ENCODE peak calls at places on chromosomes 4 and X, in eight cellular contexts. O, B, F, Y, I, Q, C and K are unnamed samples.

GRCh38 chrX:103586314-103586646 is 965 bp downstream of the TCEAL4 start:
- DNase-seq in Y (no peak), Q (no peak), I (no peak), C (peak; percentile 42), F (no peak), O (no peak), B (no peak), K (no peak)

GRCh38 chr4:90825849-90826248 is 698.7 kb downstream of the CCSER1 start:
- DNase-seq in F (no peak), Y (no peak), I (no peak), Q (no peak), C (no peak), B (no peak), O (no peak), K (no peak)

GRCh38 chr4:48780867-48781219 is 764 bp upstream of the FRYL start:
- DNase-seq in C (peak; percentile 62), Y (peak; percentile 48), B (no peak), O (no peak), I (no peak), Q (peak; percentile 25), F (peak; percentile 76), K (no peak)

GRCh38 chrX:23931149-23931604 is 23.4 kb downstream of the CXorf58 start:
- DNase-seq in F (no peak), C (no peak), B (no peak), I (no peak), O (no peak), Q (no peak), Y (no peak), K (no peak)

GRCh38 chrX:110403839-110404238 is 45.2 kb downstream of the RTL9 start:
- DNase-seq in F (no peak), O (peak; percentile 52), Y (no peak), I (no peak), Q (no peak), B (no peak), C (peak; percentile 42), K (no peak)

GRCh38 chrX:11944486-11944885 is 186.4 kb downstream of the MSL3 start:
- DNase-seq in O (peak; percentile 11), B (no peak), C (peak; percentile 75), I (peak; percentile 13), Q (no peak), Y (no peak), F (no peak), K (peak; percentile 3)

GRCh38 chrX:9023293-9023692 is 10.6 kb downstream of the FAM9B start:
- DNase-seq in Q (no peak), B (no peak), O (no peak), F (no peak), Y (no peak), I (no peak), C (no peak), K (no peak)

GRCh38 chrX:45664727-45665290 is 464.1 kb upstream of the DIPK2B start:
- DNase-seq in F (no peak), O (no peak), Y (no peak), I (no peak), Q (no peak), C (no peak), B (no peak), K (no peak)

GRCh38 chr4:110516106-110516922 is 40.4 kb downstream of the ENPEP start:
- DNase-seq in I (peak; percentile 41), B (no peak), O (no peak), Y (peak; percentile 82), Q (peak; percentile 79), C (peak; percentile 74), F (peak; percentile 71), K (peak; percentile 30)

GRCh38 chr4:14100349-14100748 is 472.8 kb upstream of the BOD1L1 start:
- DNase-seq in O (no peak), B (no peak), I (no peak), F (no peak), Q (no peak), Y (no peak), C (peak; percentile 37), K (no peak)

GRCh38 chr4:122787940-122788339 is 38.7 kb upstream of the FGF2 start:
- DNase-seq in Q (no peak), F (no peak), C (peak; percentile 71), Y (no peak), B (no peak), I (no peak), O (no peak), K (no peak)

GRCh38 chr4:69054578-69055200 is 41.6 kb upstream of the UGT2B7 start:
- DNase-seq in O (peak; percentile 41), Q (no peak), I (no peak), C (peak; percentile 89), B (peak; percentile 76), Y (no peak), F (no peak), K (no peak)

GRCh38 chr4:79241846-79242245 is 84.0 kb downstream of the NAA11 start:
- DNase-seq in I (no peak), C (peak; percentile 34), F (no peak), O (peak; percentile 15), Q (no peak), Y (no peak), B (peak; percentile 29), K (no peak)

GRCh38 chrX:33160273-33160672 is 51.1 kb downstream of the DMD start:
- DNase-seq in B (no peak), F (no peak), I (no peak), Y (no peak), Q (no peak), O (no peak), C (no peak), K (no peak)

GRCh38 chr4:83151645-83152044 is 37.1 kb upstream of the PLAC8 start:
- DNase-seq in C (no peak), Q (no peak), O (no peak), F (no peak), I (no peak), B (no peak), Y (no peak), K (no peak)

GRCh38 chr4:5998333-5998936 is 19.8 kb downstream of the C4orf50 start:
- DNase-seq in O (peak; percentile 11), F (peak; percentile 56), Y (peak; percentile 35), B (no peak), Q (peak; percentile 28), I (peak; percentile 83), C (peak; percentile 66), K (peak; percentile 83)

GRCh38 chr4:137408527-137409177 is 123.6 kb downstream of the PCDH18 start:
- DNase-seq in I (no peak), O (no peak), Y (no peak), C (no peak), F (no peak), Q (no peak), B (no peak), K (no peak)

GRCh38 chr4:80036306-80036705 is 36.7 kb downstream of the ANTXR2 start:
- DNase-seq in F (no peak), C (no peak), I (no peak), Y (no peak), B (no peak), Q (no peak), O (no peak), K (no peak)

GRCh38 chrX:17414057-17414658 is 39.2 kb downstream of the NHS start:
- DNase-seq in Q (peak; percentile 35), C (no peak), B (no peak), I (no peak), O (no peak), Y (no peak), F (no peak), K (no peak)

GRCh38 chrX:119008122-119008744 is 33.8 kb downstream of the LONRF3 start:
- DNase-seq in C (peak; percentile 45), O (peak; percentile 5), B (no peak), Y (no peak), F (no peak), Q (no peak), I (peak; percentile 18), K (peak; percentile 54)

GRCh38 chrX:134542485-134542884 is 82.5 kb downstream of the HPRT1 start:
- DNase-seq in O (peak; percentile 48), Y (no peak), C (peak; percentile 88), Q (no peak), F (no peak), B (no peak), I (no peak), K (no peak)

GRCh38 chr4:137705171-137705783 is 173.0 kb upstream of the PCDH18 start:
- DNase-seq in C (peak; percentile 96), Q (no peak), B (no peak), I (no peak), O (peak; percentile 49), F (no peak), Y (no peak), K (no peak)

GRCh38 chrX:3169421-3169820 is 128.2 kb downstream of the ARSF start:
- DNase-seq in Y (no peak), I (no peak), C (no peak), F (no peak), Q (no peak), O (no peak), B (no peak), K (no peak)

DNA sequence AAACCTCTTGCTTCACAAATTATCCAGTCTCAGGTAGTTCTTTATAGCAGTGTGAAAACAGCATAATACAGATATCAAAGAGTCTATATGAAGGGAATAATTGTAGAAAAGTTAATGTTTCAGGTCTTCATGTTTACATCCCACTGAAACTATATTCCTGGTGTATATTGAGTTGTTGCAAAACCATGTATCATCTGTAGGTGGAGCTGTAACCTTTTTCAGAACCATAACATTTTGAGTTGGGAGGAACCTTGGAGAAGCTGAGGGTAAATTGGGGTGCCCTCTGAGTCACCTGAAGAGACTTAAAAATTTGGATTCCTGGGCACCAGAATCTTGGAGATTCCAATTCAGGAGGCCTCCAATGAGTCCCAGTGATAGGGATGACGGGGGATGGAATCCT is 51.9 kb upstream of the TAPT1 start:
- DNase-seq in B (no peak), I (no peak), Y (no peak), O (no peak), C (no peak), Q (no peak), F (no peak), K (no peak)
- TF ChIP-seq CTCF in B (peak; percentile 32), I (no peak), Y (no peak), O (no peak), C (peak; percentile 20), Q (no peak), F (no peak), K (no peak)

GRCh38 chr4:141375855-141376254 is 155.2 kb downstream of the ZNF330 start:
- DNase-seq in B (peak; percentile 90), F (no peak), C (peak; percentile 79), Y (no peak), O (peak; percentile 79), I (no peak), Q (no peak), K (no peak)
- TF ChIP-seq CTCF in B (peak; percentile 94), F (no peak), C (peak; percentile 88), Y (no peak), O (peak; percentile 71), I (no peak), Q (no peak), K (no peak)

GRCh38 chr4:140150886-140151699 is 2.9 kb downstream of the MAML3 start:
- DNase-seq in Q (peak; percentile 85), O (peak; percentile 90), F (peak; percentile 92), I (peak; percentile 66), C (peak; percentile 98), B (no peak), Y (peak; percentile 96), K (peak; percentile 64)
- TF ChIP-seq CTCF in Q (no peak), O (no peak), F (no peak), I (no peak), C (no peak), B (no peak), Y (no peak), K (no peak)

DNA sequence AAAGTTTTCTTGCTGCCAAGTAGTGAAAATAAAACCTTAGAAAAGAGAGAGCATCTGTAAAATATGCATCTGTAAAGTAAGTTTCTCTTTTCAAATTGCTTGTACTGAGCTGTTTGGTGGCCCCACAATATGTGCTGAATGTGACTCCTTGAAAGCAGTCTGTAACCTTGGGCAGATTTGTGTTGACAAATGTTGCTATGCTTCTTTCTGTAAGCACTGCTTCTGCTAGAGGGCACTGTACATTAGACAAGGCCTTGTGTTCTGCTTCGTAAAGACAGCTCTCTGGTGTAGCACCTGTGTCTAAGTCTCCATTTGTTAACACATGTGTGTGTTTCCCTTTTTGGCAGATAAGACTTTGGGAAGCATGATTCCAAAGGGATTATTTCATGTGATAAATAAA is 56.6 kb upstream of the NRK start:
- DNase-seq in B (no peak), C (no peak), O (no peak), F (no peak), I (peak; percentile 0), Y (no peak), Q (no peak), K (no peak)
- TF ChIP-seq CTCF in B (no peak), C (no peak), O (no peak), F (no peak), I (no peak), Y (no peak), Q (no peak), K (no peak)